ENCODE peak calls at places on chromosomes 11 and 22, in eight cellular contexts. L, U, X, G, S, H, T and F are unnamed samples.
A peak's percentile ranks its signal among the peaks of the same experiment; 100 is the strongest.

GRCh38 chr22:41048791-41049717 is 43.3 kb upstream of the EP300 start:
- DNase-seq in X (peak; percentile 52), H (no peak), S (no peak), U (no peak), T (no peak), G (no peak), L (peak; percentile 63), F (peak; percentile 66)

GRCh38 chr11:119702261-119702591 is 26.8 kb downstream of the NECTIN1 start:
- DNase-seq in H (no peak), S (no peak), U (no peak), T (no peak), L (peak; percentile 69), G (no peak), X (no peak), F (no peak)

GRCh38 chr22:27150530-27150909 is 493.1 kb downstream of the MIAT start:
- DNase-seq in G (no peak), S (no peak), L (no peak), H (no peak), T (no peak), U (no peak), X (peak; percentile 30), F (no peak)

GRCh38 chr11:37907461-37908223 is 1309.6 kb upstream of the RAG2 start:
- DNase-seq in U (no peak), X (peak; percentile 24), G (no peak), H (no peak), T (no peak), L (no peak), S (no peak), F (no peak)

GRCh38 chr11:9302448-9302847 is 11.9 kb downstream of the TMEM41B start:
- DNase-seq in H (no peak), G (no peak), X (no peak), S (no peak), L (no peak), T (no peak), U (no peak), F (no peak)

GRCh38 chr11:94734563-94735275 is 33.4 kb upstream of the AMOTL1 start:
- DNase-seq in U (no peak), X (no peak), T (no peak), H (no peak), G (no peak), L (no peak), S (no peak), F (no peak)

GRCh38 chr11:72433455-72434061 is 773 bp downstream of the CLPB start:
- DNase-seq in S (no peak), G (no peak), L (no peak), T (no peak), X (no peak), H (no peak), U (no peak), F (no peak)

GRCh38 chr22:28600546-28601143 is 79.0 kb downstream of the TTC28 start:
- DNase-seq in U (no peak), X (peak; percentile 46), G (peak; percentile 3), H (no peak), S (peak; percentile 56), T (peak; percentile 55), L (peak; percentile 60), F (no peak)

GRCh38 chr11:75602916-75603315 is 40.9 kb downstream of the SERPINH1 start:
- DNase-seq in T (no peak), X (no peak), U (no peak), L (no peak), S (no peak), H (no peak), G (no peak), F (no peak)

GRCh38 chr22:20388200-20388599 is 5.8 kb upstream of the ZNF74 start:
- DNase-seq in G (no peak), L (no peak), S (no peak), T (no peak), X (no peak), U (no peak), H (no peak), F (no peak)

GRCh38 chr11:37110383-37110782 is 512.3 kb upstream of the RAG2 start:
- DNase-seq in H (no peak), T (no peak), G (no peak), U (no peak), S (no peak), X (no peak), L (no peak), F (no peak)

GRCh38 chr11:130827697-130828377 is 88.4 kb downstream of the SNX19 start:
- DNase-seq in U (no peak), L (peak; percentile 54), H (no peak), X (peak; percentile 71), T (peak; percentile 49), S (peak; percentile 83), G (peak; percentile 5), F (no peak)

GRCh38 chr11:79431535-79431934 is 9.3 kb downstream of the TENM4 start:
- DNase-seq in S (peak; percentile 14), T (no peak), H (no peak), L (peak; percentile 34), G (no peak), X (no peak), U (no peak), F (no peak)

GRCh38 chr11:3134651-3135490 is 30.2 kb downstream of the OSBPL5 start:
- DNase-seq in L (no peak), T (no peak), G (no peak), U (no peak), X (no peak), S (no peak), H (peak; percentile 49), F (no peak)

GRCh38 chr11:34413263-34413662 is 25.5 kb upstream of the CAT start:
- DNase-seq in U (no peak), H (no peak), T (no peak), G (no peak), X (no peak), S (no peak), L (no peak), F (no peak)

GRCh38 chr22:38347944-38348750 is 30.9 kb upstream of the CSNK1E start:
- DNase-seq in G (no peak), H (peak; percentile 33), L (no peak), S (peak; percentile 55), U (peak; percentile 81), X (no peak), T (no peak), F (peak; percentile 17)

GRCh38 chr11:34426766-34427170 is 12.0 kb upstream of the CAT start:
- DNase-seq in G (no peak), L (peak; percentile 65), S (no peak), X (peak; percentile 95), U (no peak), T (peak; percentile 71), H (no peak), F (no peak)

GRCh38 chr11:210122-210802 is 2.8 kb downstream of the RIC8A start:
- DNase-seq in H (no peak), L (peak; percentile 72), G (no peak), T (no peak), X (peak; percentile 59), S (peak; percentile 72), U (no peak), F (peak; percentile 20)

GRCh38 chr22:41418717-41419116 is 27.9 kb downstream of the TOB2 start:
- DNase-seq in S (no peak), G (no peak), U (no peak), X (no peak), H (no peak), L (no peak), T (no peak), F (no peak)

GRCh38 chr11:12653729-12654128 is 20.5 kb upstream of the TEAD1 start:
- DNase-seq in T (no peak), S (no peak), X (no peak), H (no peak), L (no peak), G (no peak), U (no peak), F (no peak)

GRCh38 chr11:84103096-84103495 is 816.9 kb upstream of the CCDC90B start:
- DNase-seq in H (no peak), G (no peak), X (no peak), L (no peak), U (no peak), T (no peak), S (no peak), F (peak; percentile 68)

GRCh38 chr11:111634981-111635705 is 32.9 kb downstream of the SIK2 start:
- DNase-seq in U (no peak), T (no peak), S (peak; percentile 20), X (peak; percentile 39), H (no peak), L (peak; percentile 45), G (no peak), F (no peak)